ENCODE peak calls at places on chromosomes 5 and 9, in six cellular contexts. One of them, this sample, is unnamed.

GRCh38 chr9:17018001-17018491 is 116.8 kb upstream of the CNTLN start:
- DNase-seq in RCC 7860: no peak
- DNase-seq in HFFc6: peak; percentile 88
- DNase-seq in A172: no peak
- DNase-seq in stimulated activated CD4-positive, alpha-beta T cell treated with anti-CD3 and anti-CD28 coated beads, Interleukin-15, amount 100 ng/mL, for 1 hour: no peak
- DNase-seq in activated T-helper 1 cell treated with anti-CD3 and anti-CD28 coated beads, Interleukin-2, amount 50 U/mL, for 16 hours: no peak
- DNase-seq in this sample: no peak

GRCh38 chr5:166722939-166723338 is 1568.5 kb upstream of the WWC1 start:
- DNase-seq in stimulated activated CD4-positive, alpha-beta T cell treated with anti-CD3 and anti-CD28 coated beads, Interleukin-15, amount 100 ng/mL, for 1 hour: no peak
- DNase-seq in RCC 7860: peak; percentile 79
- DNase-seq in activated T-helper 1 cell treated with anti-CD3 and anti-CD28 coated beads, Interleukin-2, amount 50 U/mL, for 16 hours: no peak
- DNase-seq in HFFc6: no peak
- DNase-seq in A172: peak; percentile 82
- DNase-seq in this sample: peak; percentile 84

GRCh38 chr9:107251756-107252322 is 31.2 kb upstream of the RAD23B start:
- DNase-seq in A172: peak; percentile 53
- DNase-seq in activated T-helper 1 cell treated with anti-CD3 and anti-CD28 coated beads, Interleukin-2, amount 50 U/mL, for 16 hours: no peak
- DNase-seq in RCC 7860: no peak
- DNase-seq in HFFc6: peak; percentile 85
- DNase-seq in stimulated activated CD4-positive, alpha-beta T cell treated with anti-CD3 and anti-CD28 coated beads, Interleukin-15, amount 100 ng/mL, for 1 hour: no peak
- DNase-seq in this sample: no peak

GRCh38 chr5:91443761-91444467 is 60.8 kb upstream of the ARRDC3 start:
- DNase-seq in RCC 7860: no peak
- DNase-seq in stimulated activated CD4-positive, alpha-beta T cell treated with anti-CD3 and anti-CD28 coated beads, Interleukin-15, amount 100 ng/mL, for 1 hour: no peak
- DNase-seq in activated T-helper 1 cell treated with anti-CD3 and anti-CD28 coated beads, Interleukin-2, amount 50 U/mL, for 16 hours: no peak
- DNase-seq in A172: no peak
- DNase-seq in HFFc6: no peak
- DNase-seq in this sample: no peak

GRCh38 chr5:139862803-139863202 is 67.2 kb downstream of the PSD2 start:
- DNase-seq in stimulated activated CD4-positive, alpha-beta T cell treated with anti-CD3 and anti-CD28 coated beads, Interleukin-15, amount 100 ng/mL, for 1 hour: no peak
- DNase-seq in HFFc6: no peak
- DNase-seq in A172: no peak
- DNase-seq in activated T-helper 1 cell treated with anti-CD3 and anti-CD28 coated beads, Interleukin-2, amount 50 U/mL, for 16 hours: no peak
- DNase-seq in RCC 7860: no peak
- DNase-seq in this sample: no peak

GRCh38 chr9:131270171-131271015 is 5.9 kb downstream of the FAM78A start:
- DNase-seq in A172: no peak
- DNase-seq in stimulated activated CD4-positive, alpha-beta T cell treated with anti-CD3 and anti-CD28 coated beads, Interleukin-15, amount 100 ng/mL, for 1 hour: no peak
- DNase-seq in activated T-helper 1 cell treated with anti-CD3 and anti-CD28 coated beads, Interleukin-2, amount 50 U/mL, for 16 hours: no peak
- DNase-seq in HFFc6: no peak
- DNase-seq in RCC 7860: no peak
- DNase-seq in this sample: no peak

GRCh38 chr5:148374693-148375360 is 8.9 kb upstream of the FBXO38 start:
- DNase-seq in stimulated activated CD4-positive, alpha-beta T cell treated with anti-CD3 and anti-CD28 coated beads, Interleukin-15, amount 100 ng/mL, for 1 hour: no peak
- DNase-seq in activated T-helper 1 cell treated with anti-CD3 and anti-CD28 coated beads, Interleukin-2, amount 50 U/mL, for 16 hours: no peak
- DNase-seq in A172: peak; percentile 69
- DNase-seq in RCC 7860: peak; percentile 31
- DNase-seq in HFFc6: peak; percentile 68
- DNase-seq in this sample: peak; percentile 33

GRCh38 chr9:68793605-68794343 is 88.7 kb downstream of the PIP5K1B start:
- DNase-seq in RCC 7860: no peak
- DNase-seq in activated T-helper 1 cell treated with anti-CD3 and anti-CD28 coated beads, Interleukin-2, amount 50 U/mL, for 16 hours: no peak
- DNase-seq in stimulated activated CD4-positive, alpha-beta T cell treated with anti-CD3 and anti-CD28 coated beads, Interleukin-15, amount 100 ng/mL, for 1 hour: no peak
- DNase-seq in A172: no peak
- DNase-seq in HFFc6: no peak
- DNase-seq in this sample: no peak

GRCh38 chr5:159393854-159394274 is 63.6 kb upstream of the IL12B start:
- DNase-seq in activated T-helper 1 cell treated with anti-CD3 and anti-CD28 coated beads, Interleukin-2, amount 50 U/mL, for 16 hours: no peak
- DNase-seq in stimulated activated CD4-positive, alpha-beta T cell treated with anti-CD3 and anti-CD28 coated beads, Interleukin-15, amount 100 ng/mL, for 1 hour: no peak
- DNase-seq in HFFc6: no peak
- DNase-seq in A172: no peak
- DNase-seq in RCC 7860: no peak
- DNase-seq in this sample: no peak

GRCh38 chr5:82244854-82245635 is 33.1 kb downstream of the RPS23 start:
- DNase-seq in A172: no peak
- DNase-seq in RCC 7860: no peak
- DNase-seq in activated T-helper 1 cell treated with anti-CD3 and anti-CD28 coated beads, Interleukin-2, amount 50 U/mL, for 16 hours: no peak
- DNase-seq in stimulated activated CD4-positive, alpha-beta T cell treated with anti-CD3 and anti-CD28 coated beads, Interleukin-15, amount 100 ng/mL, for 1 hour: no peak
- DNase-seq in HFFc6: no peak
- DNase-seq in this sample: no peak

GRCh38 chr5:102778478-102778877 is 23.4 kb downstream of the PAM start:
- DNase-seq in stimulated activated CD4-positive, alpha-beta T cell treated with anti-CD3 and anti-CD28 coated beads, Interleukin-15, amount 100 ng/mL, for 1 hour: no peak
- DNase-seq in A172: peak; percentile 36
- DNase-seq in HFFc6: peak; percentile 72
- DNase-seq in activated T-helper 1 cell treated with anti-CD3 and anti-CD28 coated beads, Interleukin-2, amount 50 U/mL, for 16 hours: no peak
- DNase-seq in RCC 7860: no peak
- DNase-seq in this sample: no peak

GRCh38 chr9:78001946-78002731 is 29.5 kb downstream of the GNAQ start:
- DNase-seq in stimulated activated CD4-positive, alpha-beta T cell treated with anti-CD3 and anti-CD28 coated beads, Interleukin-15, amount 100 ng/mL, for 1 hour: no peak
- DNase-seq in RCC 7860: no peak
- DNase-seq in A172: peak; percentile 26
- DNase-seq in activated T-helper 1 cell treated with anti-CD3 and anti-CD28 coated beads, Interleukin-2, amount 50 U/mL, for 16 hours: no peak
- DNase-seq in HFFc6: peak; percentile 35
- DNase-seq in this sample: no peak

GRCh38 chr5:1830571-1831228 is 29.5 kb downstream of the NDUFS6 start:
- DNase-seq in stimulated activated CD4-positive, alpha-beta T cell treated with anti-CD3 and anti-CD28 coated beads, Interleukin-15, amount 100 ng/mL, for 1 hour: no peak
- DNase-seq in RCC 7860: no peak
- DNase-seq in HFFc6: no peak
- DNase-seq in activated T-helper 1 cell treated with anti-CD3 and anti-CD28 coated beads, Interleukin-2, amount 50 U/mL, for 16 hours: no peak
- DNase-seq in A172: no peak
- DNase-seq in this sample: no peak

GRCh38 chr5:107231191-107231590 is 439.5 kb downstream of the EFNA5 start:
- DNase-seq in stimulated activated CD4-positive, alpha-beta T cell treated with anti-CD3 and anti-CD28 coated beads, Interleukin-15, amount 100 ng/mL, for 1 hour: no peak
- DNase-seq in RCC 7860: no peak
- DNase-seq in A172: no peak
- DNase-seq in HFFc6: no peak
- DNase-seq in activated T-helper 1 cell treated with anti-CD3 and anti-CD28 coated beads, Interleukin-2, amount 50 U/mL, for 16 hours: no peak
- DNase-seq in this sample: no peak

GRCh38 chr5:60148356-60148755 is 254.8 kb upstream of the PDE4D start:
- DNase-seq in activated T-helper 1 cell treated with anti-CD3 and anti-CD28 coated beads, Interleukin-2, amount 50 U/mL, for 16 hours: no peak
- DNase-seq in HFFc6: no peak
- DNase-seq in stimulated activated CD4-positive, alpha-beta T cell treated with anti-CD3 and anti-CD28 coated beads, Interleukin-15, amount 100 ng/mL, for 1 hour: no peak
- DNase-seq in A172: no peak
- DNase-seq in RCC 7860: no peak
- DNase-seq in this sample: no peak

GRCh38 chr5:75603421-75603820 is 7.8 kb upstream of the ANKDD1B start:
- DNase-seq in A172: no peak
- DNase-seq in RCC 7860: no peak
- DNase-seq in stimulated activated CD4-positive, alpha-beta T cell treated with anti-CD3 and anti-CD28 coated beads, Interleukin-15, amount 100 ng/mL, for 1 hour: no peak
- DNase-seq in HFFc6: peak; percentile 48
- DNase-seq in activated T-helper 1 cell treated with anti-CD3 and anti-CD28 coated beads, Interleukin-2, amount 50 U/mL, for 16 hours: no peak
- DNase-seq in this sample: peak; percentile 58

GRCh38 chr5:143372187-143372829 is 31.2 kb downstream of the NR3C1 start:
- DNase-seq in stimulated activated CD4-positive, alpha-beta T cell treated with anti-CD3 and anti-CD28 coated beads, Interleukin-15, amount 100 ng/mL, for 1 hour: no peak
- DNase-seq in A172: no peak
- DNase-seq in activated T-helper 1 cell treated with anti-CD3 and anti-CD28 coated beads, Interleukin-2, amount 50 U/mL, for 16 hours: no peak
- DNase-seq in HFFc6: no peak
- DNase-seq in RCC 7860: no peak
- DNase-seq in this sample: no peak

GRCh38 chr5:142420521-142420920 is 95.7 kb upstream of the SPRY4 start:
- DNase-seq in RCC 7860: no peak
- DNase-seq in HFFc6: no peak
- DNase-seq in activated T-helper 1 cell treated with anti-CD3 and anti-CD28 coated beads, Interleukin-2, amount 50 U/mL, for 16 hours: no peak
- DNase-seq in stimulated activated CD4-positive, alpha-beta T cell treated with anti-CD3 and anti-CD28 coated beads, Interleukin-15, amount 100 ng/mL, for 1 hour: no peak
- DNase-seq in A172: no peak
- DNase-seq in this sample: no peak

GRCh38 chr9:13800776-13801175 is 513.2 kb downstream of the NFIB start:
- DNase-seq in RCC 7860: no peak
- DNase-seq in HFFc6: no peak
- DNase-seq in A172: no peak
- DNase-seq in stimulated activated CD4-positive, alpha-beta T cell treated with anti-CD3 and anti-CD28 coated beads, Interleukin-15, amount 100 ng/mL, for 1 hour: no peak
- DNase-seq in activated T-helper 1 cell treated with anti-CD3 and anti-CD28 coated beads, Interleukin-2, amount 50 U/mL, for 16 hours: no peak
- DNase-seq in this sample: no peak

GRCh38 chr9:99134893-99135341 is 30.0 kb downstream of the TGFBR1 start:
- DNase-seq in stimulated activated CD4-positive, alpha-beta T cell treated with anti-CD3 and anti-CD28 coated beads, Interleukin-15, amount 100 ng/mL, for 1 hour: no peak
- DNase-seq in A172: peak; percentile 16
- DNase-seq in RCC 7860: peak; percentile 51
- DNase-seq in HFFc6: peak; percentile 67
- DNase-seq in activated T-helper 1 cell treated with anti-CD3 and anti-CD28 coated beads, Interleukin-2, amount 50 U/mL, for 16 hours: no peak
- DNase-seq in this sample: no peak

GRCh38 chr5:73484511-73484910 is 13.7 kb upstream of the BTF3 start:
- DNase-seq in RCC 7860: no peak
- DNase-seq in activated T-helper 1 cell treated with anti-CD3 and anti-CD28 coated beads, Interleukin-2, amount 50 U/mL, for 16 hours: no peak
- DNase-seq in A172: no peak
- DNase-seq in HFFc6: no peak
- DNase-seq in stimulated activated CD4-positive, alpha-beta T cell treated with anti-CD3 and anti-CD28 coated beads, Interleukin-15, amount 100 ng/mL, for 1 hour: no peak
- DNase-seq in this sample: no peak

GRCh38 chr5:75729321-75729720 is 12.1 kb upstream of the POC5 start:
- DNase-seq in HFFc6: no peak
- DNase-seq in activated T-helper 1 cell treated with anti-CD3 and anti-CD28 coated beads, Interleukin-2, amount 50 U/mL, for 16 hours: no peak
- DNase-seq in stimulated activated CD4-positive, alpha-beta T cell treated with anti-CD3 and anti-CD28 coated beads, Interleukin-15, amount 100 ng/mL, for 1 hour: no peak
- DNase-seq in A172: no peak
- DNase-seq in RCC 7860: no peak
- DNase-seq in this sample: no peak

GRCh38 chr9:113461285-113461684 is 2.2 kb upstream of the RGS3 start:
- DNase-seq in A172: no peak
- DNase-seq in HFFc6: no peak
- DNase-seq in RCC 7860: no peak
- DNase-seq in activated T-helper 1 cell treated with anti-CD3 and anti-CD28 coated beads, Interleukin-2, amount 50 U/mL, for 16 hours: no peak
- DNase-seq in stimulated activated CD4-positive, alpha-beta T cell treated with anti-CD3 and anti-CD28 coated beads, Interleukin-15, amount 100 ng/mL, for 1 hour: no peak
- DNase-seq in this sample: no peak

GRCh38 chr5:432201-432927 is 10.6 kb upstream of the EXOC3 start:
- DNase-seq in A172: no peak
- DNase-seq in RCC 7860: no peak
- DNase-seq in activated T-helper 1 cell treated with anti-CD3 and anti-CD28 coated beads, Interleukin-2, amount 50 U/mL, for 16 hours: no peak
- DNase-seq in stimulated activated CD4-positive, alpha-beta T cell treated with anti-CD3 and anti-CD28 coated beads, Interleukin-15, amount 100 ng/mL, for 1 hour: no peak
- DNase-seq in HFFc6: no peak
- DNase-seq in this sample: no peak

GRCh38 chr9:10052181-10052580 is 560.6 kb downstream of the PTPRD start:
- DNase-seq in HFFc6: no peak
- DNase-seq in stimulated activated CD4-positive, alpha-beta T cell treated with anti-CD3 and anti-CD28 coated beads, Interleukin-15, amount 100 ng/mL, for 1 hour: no peak
- DNase-seq in A172: no peak
- DNase-seq in activated T-helper 1 cell treated with anti-CD3 and anti-CD28 coated beads, Interleukin-2, amount 50 U/mL, for 16 hours: no peak
- DNase-seq in RCC 7860: no peak
- DNase-seq in this sample: no peak

GRCh38 chr5:175321927-175322532 is 122.0 kb downstream of the DRD1 start:
- DNase-seq in activated T-helper 1 cell treated with anti-CD3 and anti-CD28 coated beads, Interleukin-2, amount 50 U/mL, for 16 hours: no peak
- DNase-seq in A172: peak; percentile 42
- DNase-seq in HFFc6: no peak
- DNase-seq in RCC 7860: no peak
- DNase-seq in stimulated activated CD4-positive, alpha-beta T cell treated with anti-CD3 and anti-CD28 coated beads, Interleukin-15, amount 100 ng/mL, for 1 hour: no peak
- DNase-seq in this sample: no peak